ENCODE peak calls at places on chromosomes 12 and 14, in ten cellular contexts. G, X, J, H, A, M, Y, P, U and C are unnamed samples.

GRCh38 chr12:116635487-116635886 is 76.3 kb downstream of the MAP1LC3B2 start:
- DNase-seq in G (no peak), X (no peak), J (no peak), H (no peak), A (no peak), M (no peak), Y (no peak), P (no peak), U (no peak), C (no peak)

GRCh38 chr14:34722723-34723545 is 8.5 kb upstream of the CFL2 start:
- DNase-seq in G (no peak), X (no peak), J (no peak), H (peak), A (peak), M (peak), Y (no peak), P (peak), U (peak), C (no peak)

GRCh38 chr12:25500651-25501050 is 52.4 kb downstream of the LMNTD1 start:
- DNase-seq in G (no peak), X (no peak), J (no peak), H (peak), A (no peak), M (no peak), Y (no peak), P (no peak), U (no peak), C (no peak)

GRCh38 chr12:66636771-66637170 is 42.1 kb downstream of the GRIP1 start:
- DNase-seq in G (no peak), X (no peak), J (no peak), H (no peak), A (no peak), M (no peak), Y (peak), P (no peak), U (no peak), C (no peak)

GRCh38 chr12:116958402-116959197 is 47.9 kb downstream of the FBXW8 start:
- DNase-seq in G (no peak), X (no peak), J (no peak), H (peak), A (no peak), M (peak), Y (no peak), P (no peak), U (no peak), C (no peak)

GRCh38 chr14:39368261-39368959 is 63.8 kb downstream of the FBXO33 start:
- DNase-seq in G (no peak), X (peak), J (no peak), H (peak), A (peak), M (peak), Y (peak), P (peak), U (peak), C (no peak)

GRCh38 chr12:61808856-61809255 is 451.3 kb upstream of the USP15 start:
- DNase-seq in G (no peak), X (no peak), J (no peak), H (no peak), A (no peak), M (no peak), Y (no peak), P (no peak), U (no peak), C (no peak)

GRCh38 chr14:76968621-76969063 is 59.9 kb downstream of the IRF2BPL start:
- DNase-seq in G (no peak), X (no peak), J (no peak), H (no peak), A (no peak), M (no peak), Y (no peak), P (no peak), U (no peak), C (no peak)

GRCh38 chr12:98698603-98699463 is 53.7 kb downstream of the APAF1 start:
- DNase-seq in G (no peak), X (no peak), J (peak), H (peak), A (peak), M (peak), Y (peak), P (peak), U (peak), C (no peak)

GRCh38 chr14:34436118-34436905 is 25.7 kb downstream of the SPTSSA start:
- DNase-seq in G (no peak), X (no peak), J (no peak), H (peak), A (no peak), M (peak), Y (no peak), P (no peak), U (no peak), C (no peak)

GRCh38 chr14:97177016-97177415 is 379.8 kb downstream of the VRK1 start:
- DNase-seq in G (no peak), X (no peak), J (no peak), H (peak), A (no peak), M (no peak), Y (no peak), P (no peak), U (peak), C (no peak)

GRCh38 chr12:49091836-49092085 is 2.8 kb downstream of the DHH start:
- DNase-seq in G (no peak), X (no peak), J (no peak), H (peak), A (no peak), M (peak), Y (no peak), P (no peak), U (no peak), C (no peak)

GRCh38 chr12:49091056-49091835 is 3.4 kb downstream of the DHH start:
- DNase-seq in G (no peak), X (no peak), J (no peak), H (peak), A (no peak), M (no peak), Y (no peak), P (no peak), U (no peak), C (no peak)

GRCh38 chr12:49093746-49094103 is 876 bp downstream of the DHH start:
- DNase-seq in G (no peak), X (no peak), J (no peak), H (no peak), A (no peak), M (no peak), Y (peak), P (no peak), U (peak), C (no peak)

GRCh38 chr12:49092816-49093406 is 1.7 kb downstream of the DHH start:
- DNase-seq in G (no peak), X (no peak), J (no peak), H (no peak), A (no peak), M (no peak), Y (no peak), P (no peak), U (no peak), C (no peak)

DNA sequence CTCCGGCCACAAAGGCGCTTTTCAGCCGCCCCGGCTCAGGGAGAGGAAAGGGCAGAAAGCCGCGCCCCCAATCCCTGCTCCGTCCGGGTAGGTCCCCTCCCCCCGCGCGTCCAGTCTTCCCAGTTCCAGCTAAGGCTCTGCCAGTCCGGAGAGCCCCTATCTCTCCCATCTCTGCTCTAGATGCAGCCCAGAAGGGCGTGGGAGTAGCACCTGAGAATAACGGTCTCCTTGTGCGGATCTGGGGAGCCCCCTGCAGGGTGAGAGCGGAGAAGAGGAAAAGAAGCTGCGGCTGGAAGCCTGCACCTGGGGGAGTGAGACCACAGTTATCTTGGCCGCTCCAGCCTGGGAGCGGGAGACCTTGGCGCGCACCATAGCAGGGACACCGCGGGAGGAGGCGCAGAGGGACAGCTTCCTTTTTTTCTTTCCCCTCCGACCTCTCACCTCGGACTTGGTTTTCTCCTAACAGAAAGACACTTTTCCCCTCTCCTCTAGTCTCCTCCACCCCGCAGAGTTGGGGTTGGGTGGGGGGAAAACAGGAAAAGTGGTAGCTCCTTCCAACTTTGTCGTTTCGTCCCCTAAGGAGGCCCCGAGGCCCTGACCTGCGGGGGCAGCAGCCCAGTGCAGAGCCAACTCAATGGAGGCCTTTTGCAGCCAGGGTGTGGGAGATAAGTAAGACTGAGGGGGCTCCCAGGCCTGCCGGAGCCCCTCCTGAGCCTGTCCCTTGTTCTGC is 2.4 kb downstream of the DHH start:
- DNase-seq in G (peak), X (peak), J (no peak), H (no peak), A (peak), M (peak), Y (peak), P (no peak), U (peak), C (no peak)
- TF ChIP-seq CTCF in G (no peak), X (peak), J (peak), H (peak), A (peak), M (peak), Y (no peak), P (no peak), U (peak), C (peak)

GRCh38 chr12:130164216-130164542 is 1.9 kb downstream of the FZD10 start:
- DNase-seq in G (no peak), X (no peak), J (no peak), H (no peak), A (no peak), M (no peak), Y (no peak), P (no peak), U (no peak), C (no peak)

GRCh38 chr12:130164931-130165330 is 2.7 kb downstream of the FZD10 start:
- DNase-seq in G (no peak), X (no peak), J (no peak), H (no peak), A (no peak), M (no peak), Y (no peak), P (no peak), U (no peak), C (no peak)

GRCh38 chr12:130162267-130162666 is at the start of gene FZD10:
- DNase-seq in G (no peak), X (peak), J (no peak), H (peak), A (no peak), M (no peak), Y (peak), P (peak), U (no peak), C (no peak)

GRCh38 chr12:130162771-130163460 is 652 bp downstream of the FZD10 start:
- DNase-seq in G (no peak), X (no peak), J (no peak), H (no peak), A (no peak), M (no peak), Y (no peak), P (no peak), U (no peak), C (no peak)

DNA sequence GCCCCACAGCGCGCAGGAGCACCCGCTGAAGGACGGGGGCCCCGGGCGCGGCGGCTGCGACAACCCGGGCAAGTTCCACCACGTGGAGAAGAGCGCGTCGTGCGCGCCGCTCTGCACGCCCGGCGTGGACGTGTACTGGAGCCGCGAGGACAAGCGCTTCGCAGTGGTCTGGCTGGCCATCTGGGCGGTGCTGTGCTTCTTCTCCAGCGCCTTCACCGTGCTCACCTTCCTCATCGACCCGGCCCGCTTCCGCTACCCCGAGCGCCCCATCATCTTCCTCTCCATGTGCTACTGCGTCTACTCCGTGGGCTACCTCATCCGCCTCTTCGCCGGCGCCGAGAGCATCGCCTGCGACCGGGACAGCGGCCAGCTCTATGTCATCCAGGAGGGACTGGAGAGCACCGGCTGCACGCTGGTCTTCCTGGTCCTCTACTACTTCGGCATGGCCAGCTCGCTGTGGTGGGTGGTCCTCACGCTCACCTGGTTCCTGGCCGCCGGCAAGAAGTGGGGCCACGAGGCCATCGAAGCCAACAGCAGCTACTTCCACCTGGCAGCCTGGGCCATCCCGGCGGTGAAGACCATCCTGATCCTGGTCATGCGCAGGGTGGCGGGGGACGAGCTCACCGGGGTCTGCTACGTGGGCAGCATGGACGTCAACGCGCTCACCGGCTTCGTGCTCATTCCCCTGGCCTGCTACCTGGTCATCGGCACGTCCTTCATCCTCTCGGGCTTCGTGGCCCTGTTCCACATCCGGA is 1.4 kb downstream of the FZD10 start:
- DNase-seq in G (no peak), X (no peak), J (no peak), H (no peak), A (no peak), M (no peak), Y (no peak), P (no peak), U (no peak), C (no peak)
- TF ChIP-seq CTCF in G (no peak), X (no peak), J (no peak), H (no peak), A (no peak), M (no peak), Y (no peak), P (no peak), U (no peak), C (no peak)

GRCh38 chr12:130859128-130859527 is 12.7 kb upstream of the RAN start:
- DNase-seq in G (no peak), X (no peak), J (no peak), H (no peak), A (no peak), M (no peak), Y (no peak), P (no peak), U (no peak), C (no peak)

GRCh38 chr12:130856088-130856487 is 15.8 kb upstream of the RAN start:
- DNase-seq in G (no peak), X (no peak), J (no peak), H (no peak), A (no peak), M (no peak), Y (no peak), P (no peak), U (no peak), C (no peak)

GRCh38 chr12:130860311-130860710 is 11.6 kb upstream of the RAN start:
- DNase-seq in G (no peak), X (no peak), J (no peak), H (no peak), A (no peak), M (no peak), Y (no peak), P (no peak), U (no peak), C (no peak)

GRCh38 chr12:130862161-130862560 is 9.7 kb upstream of the RAN start:
- DNase-seq in G (no peak), X (no peak), J (no peak), H (no peak), A (no peak), M (no peak), Y (no peak), P (no peak), U (no peak), C (no peak)

GRCh38 chr12:130858084-130858483 is 13.8 kb upstream of the RAN start:
- DNase-seq in G (no peak), X (no peak), J (no peak), H (no peak), A (no peak), M (no peak), Y (no peak), P (no peak), U (no peak), C (no peak)
- TF ChIP-seq CTCF in G (no peak), X (no peak), J (no peak), H (no peak), A (no peak), M (no peak), Y (no peak), P (no peak), U (peak), C (no peak)

GRCh38 chr12:92928962-92929915 is at the start of gene EEA1:
- DNase-seq in G (peak), X (peak), J (peak), H (peak), A (peak), M (peak), Y (peak), P (peak), U (peak), C (peak)
- TF ChIP-seq CTCF in G (no peak), X (peak), J (peak), H (peak), A (peak), M (peak), Y (no peak), P (no peak), U (peak), C (peak)

GRCh38 chr12:2652401-2653081 is 142.2 kb upstream of the FKBP4 start:
- DNase-seq in G (no peak), X (no peak), J (peak), H (no peak), A (no peak), M (no peak), Y (no peak), P (no peak), U (no peak), C (no peak)
- TF ChIP-seq CTCF in G (no peak), X (no peak), J (no peak), H (no peak), A (no peak), M (peak), Y (no peak), P (no peak), U (no peak), C (no peak)

DNA sequence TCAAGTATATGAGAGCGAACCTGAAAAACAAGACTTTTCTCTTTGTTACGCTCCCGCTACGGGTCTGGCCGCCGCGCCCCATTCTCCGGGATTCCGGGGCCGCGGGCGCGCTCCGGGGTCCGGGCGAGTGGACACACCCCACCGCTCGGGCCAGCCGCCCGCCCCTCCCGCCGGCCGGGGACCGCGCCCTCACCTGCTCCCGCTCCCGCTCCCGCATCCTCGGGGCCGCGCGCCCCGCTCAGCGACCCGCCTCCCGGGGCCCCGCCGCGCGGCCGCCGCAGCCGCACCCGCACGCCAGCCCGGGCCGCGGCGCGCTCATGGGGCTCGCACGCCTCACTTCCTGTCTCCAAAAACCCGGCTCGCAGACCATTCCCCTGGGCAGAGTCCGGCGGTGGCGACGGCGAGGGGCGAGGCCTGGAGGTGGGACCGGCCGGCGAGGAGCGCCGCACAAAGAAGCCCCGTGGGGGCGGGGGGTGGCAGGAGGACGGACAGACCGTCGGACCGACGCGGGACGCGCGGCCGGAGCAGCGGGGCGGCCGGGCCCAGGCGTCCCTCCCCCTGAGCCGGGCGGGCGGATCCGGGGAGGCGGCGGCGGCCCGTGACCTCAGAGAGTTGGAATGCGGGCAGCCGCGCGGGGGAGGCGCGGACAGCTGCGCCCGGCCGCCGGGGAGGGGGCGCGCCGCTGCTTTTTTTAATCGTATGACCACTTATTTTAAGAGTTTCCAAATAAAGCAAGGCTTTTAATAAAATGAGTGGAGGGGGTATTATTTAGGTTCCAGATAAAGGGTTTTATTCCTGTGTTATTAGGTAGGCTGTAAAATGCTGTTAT is at the start of gene PTPN21:
- DNase-seq in G (peak), X (peak), J (peak), H (peak), A (peak), M (peak), Y (peak), P (peak), U (peak), C (peak)
- TF ChIP-seq CTCF in G (no peak), X (no peak), J (no peak), H (no peak), A (no peak), M (peak), Y (no peak), P (no peak), U (no peak), C (peak)

GRCh38 chr12:83889745-83890144 is 1022.9 kb downstream of the SLC6A15 start:
- DNase-seq in G (no peak), X (no peak), J (no peak), H (no peak), A (no peak), M (no peak), Y (no peak), P (no peak), U (no peak), C (no peak)

GRCh38 chr12:83886479-83886878 is 1026.1 kb downstream of the SLC6A15 start:
- DNase-seq in G (no peak), X (no peak), J (no peak), H (no peak), A (no peak), M (no peak), Y (no peak), P (no peak), U (no peak), C (no peak)
- TF ChIP-seq CTCF in G (no peak), X (no peak), J (no peak), H (no peak), A (no peak), M (no peak), Y (no peak), P (no peak), U (no peak), C (no peak)

GRCh38 chr12:90954921-90955320 is at the start of gene CCER1:
- DNase-seq in G (no peak), X (no peak), J (no peak), H (no peak), A (no peak), M (no peak), Y (peak), P (no peak), U (no peak), C (no peak)

GRCh38 chr12:90951418-90952110 is 3.4 kb downstream of the CCER1 start:
- DNase-seq in G (no peak), X (no peak), J (no peak), H (no peak), A (no peak), M (no peak), Y (no peak), P (no peak), U (no peak), C (no peak)

GRCh38 chr12:90958995-90959394 is 4.0 kb upstream of the CCER1 start:
- DNase-seq in G (no peak), X (no peak), J (no peak), H (no peak), A (no peak), M (peak), Y (no peak), P (no peak), U (no peak), C (no peak)

GRCh38 chr12:90954428-90954827 is 548 bp downstream of the CCER1 start:
- DNase-seq in G (no peak), X (no peak), J (no peak), H (no peak), A (no peak), M (no peak), Y (peak), P (no peak), U (no peak), C (no peak)

DNA sequence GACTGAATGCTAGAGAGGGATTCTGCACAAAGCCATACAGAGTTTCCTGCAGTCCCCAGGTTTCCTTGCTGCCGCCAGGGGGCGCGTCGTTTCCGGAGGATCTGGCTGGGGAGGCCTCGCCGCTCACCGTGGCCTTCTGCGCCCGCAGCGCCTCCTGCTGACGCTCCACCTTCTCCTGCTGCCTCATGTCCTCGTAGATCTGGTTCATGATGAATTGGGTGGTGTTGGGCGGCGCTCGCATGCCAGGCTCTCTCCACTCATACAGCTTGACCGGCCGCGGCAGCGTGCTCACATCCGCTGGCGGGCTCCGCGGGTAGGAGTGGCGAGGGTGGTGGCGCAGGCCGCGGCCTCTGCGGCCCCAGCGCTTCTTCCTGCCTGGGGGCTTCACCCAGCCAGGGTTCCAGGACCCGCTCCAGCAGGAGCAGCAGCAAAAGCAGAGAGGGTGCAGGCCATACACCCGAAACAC is 987 bp downstream of the CCER1 start:
- DNase-seq in G (no peak), X (no peak), J (no peak), H (no peak), A (no peak), M (no peak), Y (peak), P (no peak), U (no peak), C (no peak)
- TF ChIP-seq CTCF in G (no peak), X (peak), J (peak), H (peak), A (peak), M (no peak), Y (no peak), P (no peak), U (peak), C (peak)